ENCODE peak calls at places on chromosome 9, in five cellular contexts. X is fibroblast of gingiva, T is GM06990, K is left ventricle myocardium inferior, H is NCI-H460. A is an unnamed sample.

GRCh38 chr9:106906129-106906528 is 43.2 kb downstream of the ZNF462 start:
- DNase-seq in X (no peak), T (no peak), K (no peak), H (no peak), A (no peak)

GRCh38 chr9:135225619-135226228 is 138.3 kb downstream of the OLFM1 start:
- DNase-seq in X (no peak), T (no peak), K (no peak), H (no peak), A (no peak)

GRCh38 chr9:104743377-104743985 is 4.0 kb upstream of the NIPSNAP3A start:
- DNase-seq in X (peak), T (no peak), K (no peak), H (peak), A (no peak)

GRCh38 chr9:26809795-26810194 is 82.8 kb downstream of the CAAP1 start:
- DNase-seq in X (peak), T (no peak), K (no peak), H (peak), A (no peak)

GRCh38 chr9:122130837-122131236 is 28.7 kb downstream of the NDUFA8 start:
- DNase-seq in X (no peak), T (no peak), K (no peak), H (no peak), A (no peak)

GRCh38 chr9:2016411-2017208 is 1.5 kb downstream of the SMARCA2 start:
- DNase-seq in X (peak), T (peak), K (peak), H (peak), A (peak)

GRCh38 chr9:95771556-95772280 is 103.8 kb upstream of the ERCC6L2 start:
- DNase-seq in X (peak), T (no peak), K (no peak), H (no peak), A (no peak)

GRCh38 chr9:69391487-69391886 is 66.5 kb downstream of the ENTREP1 start:
- DNase-seq in X (no peak), T (no peak), K (no peak), H (no peak), A (no peak)

GRCh38 chr9:130451509-130452388 is 7.0 kb downstream of the ASS1 start:
- DNase-seq in X (peak), T (no peak), K (peak), H (peak), A (no peak)

GRCh38 chr9:3180696-3181048 is 336.8 kb upstream of the PUM3 start:
- DNase-seq in X (no peak), T (no peak), K (no peak), H (no peak), A (no peak)

GRCh38 chr9:133089271-133089671 is 27.5 kb downstream of the CEL start:
- DNase-seq in X (no peak), T (no peak), K (no peak), H (no peak), A (no peak)

GRCh38 chr9:14406463-14406862 is 92.5 kb upstream of the NFIB start:
- DNase-seq in X (no peak), T (no peak), K (no peak), H (no peak), A (no peak)

GRCh38 chr9:74517188-74517587 is 20.1 kb downstream of the RORB start:
- DNase-seq in X (no peak), T (no peak), K (no peak), H (no peak), A (no peak)

GRCh38 chr9:88988796-88989641 is 2.2 kb upstream of the S1PR3 start:
- DNase-seq in X (peak), T (no peak), K (no peak), H (no peak), A (no peak)

GRCh38 chr9:86594724-86595123 is 240.5 kb upstream of the TUT7 start:
- DNase-seq in X (no peak), T (no peak), K (no peak), H (no peak), A (no peak)

GRCh38 chr9:135692410-135692809 is 6.9 kb downstream of the SOHLH1 start:
- DNase-seq in X (no peak), T (no peak), K (no peak), H (no peak), A (no peak)

GRCh38 chr9:91273853-91274552 is 87.7 kb downstream of the AUH start:
- DNase-seq in X (peak), T (peak), K (no peak), H (peak), A (no peak)

GRCh38 chr9:98832768-98833089 is 25.3 kb downstream of the GALNT12 start:
- DNase-seq in X (no peak), T (no peak), K (no peak), H (no peak), A (no peak)

GRCh38 chr9:72089461-72090130 is 29.2 kb upstream of the C9orf57 start:
- DNase-seq in X (no peak), T (no peak), K (no peak), H (no peak), A (no peak)

GRCh38 chr9:114307323-114308250 is 15.3 kb upstream of the ORM1 start:
- DNase-seq in X (peak), T (no peak), K (no peak), H (no peak), A (no peak)

GRCh38 chr9:34555002-34555348 is 32.2 kb upstream of the ENHO start:
- DNase-seq in X (no peak), T (no peak), K (no peak), H (no peak), A (no peak)

GRCh38 chr9:132020845-132021510 is 58.7 kb downstream of the MED27 start:
- DNase-seq in X (no peak), T (no peak), K (no peak), H (no peak), A (no peak)

GRCh38 chr9:130715270-130716077 is 21.9 kb downstream of the EXOSC2 start:
- DNase-seq in X (no peak), T (no peak), K (no peak), H (no peak), A (no peak)

GRCh38 chr9:99905833-99906402 is 536 bp upstream of the STX17 start:
- DNase-seq in X (no peak), T (no peak), K (no peak), H (no peak), A (no peak)

GRCh38 chr9:107734231-107735014 is 244.9 kb upstream of the KLF4 start:
- DNase-seq in X (peak), T (no peak), K (peak), H (no peak), A (no peak)

GRCh38 chr9:135522931-135523330 is 1.7 kb downstream of the LCN1 start:
- DNase-seq in X (no peak), T (no peak), K (no peak), H (no peak), A (no peak)

A was measured in effector memory CD4-positive, alpha-beta T cell.